ENCODE peak calls at places on chromosome 22, in six cellular contexts. U, N, X, T, Y and M are unnamed samples.

GRCh38 chr22:39236321-39237275 is 8.2 kb downstream of the PDGFB start:
- DNase-seq in U (no peak), N (no peak), Y (peak; percentile 85), X (peak; percentile 38), T (no peak), M (no peak)

GRCh38 chr22:24473278-24473677 is 21.9 kb upstream of the UPB1 start:
- DNase-seq in Y (peak; percentile 46), U (no peak), X (no peak), N (no peak), T (no peak), M (no peak)

GRCh38 chr22:46829140-46829891 is 66.9 kb downstream of the TBC1D22A start:
- DNase-seq in X (peak; percentile 30), Y (no peak), U (peak; percentile 90), T (peak; percentile 12), N (peak; percentile 90), M (peak; percentile 91)

GRCh38 chr22:49657275-49657973 is 170.2 kb downstream of the BRD1 start:
- DNase-seq in Y (peak; percentile 87), U (no peak), N (no peak), T (no peak), X (peak; percentile 76), M (no peak)

GRCh38 chr22:42902875-42903510 is 45.9 kb upstream of the ARFGAP3 start:
- DNase-seq in X (peak; percentile 41), N (peak; percentile 84), Y (no peak), T (no peak), U (peak; percentile 15), M (no peak)

GRCh38 chr22:39719559-39720450 is 149.3 kb downstream of the CACNA1I start:
- DNase-seq in X (no peak), Y (no peak), N (no peak), U (no peak), T (no peak), M (no peak)

GRCh38 chr22:28983190-28983589 is 78.4 kb downstream of the C22orf31 start:
- DNase-seq in Y (no peak), T (no peak), X (no peak), N (no peak), U (no peak), M (no peak)

GRCh38 chr22:37519268-37520195 is at the start of gene CARD10:
- DNase-seq in Y (no peak), T (no peak), N (peak; percentile 47), U (no peak), X (no peak), M (no peak)

GRCh38 chr22:22996511-22997261 is 73.6 kb upstream of the GNAZ start:
- DNase-seq in Y (no peak), N (no peak), X (no peak), T (no peak), U (no peak), M (no peak)

GRCh38 chr22:23398701-23399366 is 181.3 kb downstream of the IGLL1 start:
- DNase-seq in T (no peak), X (no peak), Y (no peak), N (no peak), U (no peak), M (no peak)